ENCODE peak calls at places on chromosomes 4 and X, in seven cellular contexts. One of them, this sample, is unnamed.

GRCh38 chr4:137125011-137125410 is 407.3 kb downstream of the PCDH18 start:
- DNase-seq in lower leg skin: peak; percentile 15
- DNase-seq in H7: no peak
- DNase-seq in NCI-H510A treated with DMSO at 0.1 percent for 48 hours: no peak
- DNase-seq in T-cell: no peak
- DNase-seq in mammary epithelial cell: peak; percentile 12
- DNase-seq in GM12878: no peak
- DNase-seq in this sample: no peak

GRCh38 chr4:26992657-26993361 is 132.2 kb downstream of the STIM2 start:
- DNase-seq in H7: no peak
- DNase-seq in lower leg skin: no peak
- DNase-seq in GM12878: peak; percentile 72
- DNase-seq in T-cell: no peak
- DNase-seq in NCI-H510A treated with DMSO at 0.1 percent for 48 hours: no peak
- DNase-seq in mammary epithelial cell: peak; percentile 54
- DNase-seq in this sample: peak; percentile 17

GRCh38 chrX:87924619-87925018 is 407.0 kb downstream of the KLHL4 start:
- DNase-seq in GM12878: no peak
- DNase-seq in mammary epithelial cell: no peak
- DNase-seq in NCI-H510A treated with DMSO at 0.1 percent for 48 hours: no peak
- DNase-seq in lower leg skin: no peak
- DNase-seq in T-cell: no peak
- DNase-seq in H7: no peak
- DNase-seq in this sample: no peak

GRCh38 chrX:12994321-12994720 is 19.4 kb downstream of the TMSB4X start:
- DNase-seq in H7: no peak
- DNase-seq in NCI-H510A treated with DMSO at 0.1 percent for 48 hours: peak; percentile 65
- DNase-seq in lower leg skin: no peak
- DNase-seq in T-cell: no peak
- DNase-seq in mammary epithelial cell: no peak
- DNase-seq in GM12878: no peak
- DNase-seq in this sample: no peak

GRCh38 chrX:12013220-12013619 is 125.1 kb upstream of the FRMPD4 start:
- DNase-seq in lower leg skin: no peak
- DNase-seq in T-cell: no peak
- DNase-seq in NCI-H510A treated with DMSO at 0.1 percent for 48 hours: no peak
- DNase-seq in H7: no peak
- DNase-seq in GM12878: no peak
- DNase-seq in mammary epithelial cell: peak; percentile 72
- DNase-seq in this sample: no peak

GRCh38 chr4:107130157-107130556 is 94.0 kb upstream of the DKK2 start:
- DNase-seq in mammary epithelial cell: no peak
- DNase-seq in NCI-H510A treated with DMSO at 0.1 percent for 48 hours: no peak
- DNase-seq in H7: no peak
- DNase-seq in GM12878: no peak
- DNase-seq in lower leg skin: no peak
- DNase-seq in T-cell: no peak
- DNase-seq in this sample: no peak

GRCh38 chrX:10017866-10018265 is 50.7 kb downstream of the CLDN34 start:
- DNase-seq in GM12878: no peak
- DNase-seq in T-cell: no peak
- DNase-seq in NCI-H510A treated with DMSO at 0.1 percent for 48 hours: peak; percentile 22
- DNase-seq in lower leg skin: no peak
- DNase-seq in H7: peak; percentile 47
- DNase-seq in mammary epithelial cell: peak; percentile 76
- DNase-seq in this sample: no peak

GRCh38 chr4:126986828-126987227 is 645.9 kb upstream of the INTU start:
- DNase-seq in lower leg skin: no peak
- DNase-seq in GM12878: no peak
- DNase-seq in NCI-H510A treated with DMSO at 0.1 percent for 48 hours: no peak
- DNase-seq in mammary epithelial cell: peak; percentile 60
- DNase-seq in T-cell: no peak
- DNase-seq in H7: no peak
- DNase-seq in this sample: no peak

GRCh38 chrX:63930140-63930539 is 145.1 kb upstream of the ARHGEF9 start:
- DNase-seq in lower leg skin: no peak
- DNase-seq in H7: peak; percentile 33
- DNase-seq in GM12878: no peak
- DNase-seq in NCI-H510A treated with DMSO at 0.1 percent for 48 hours: peak; percentile 1
- DNase-seq in T-cell: no peak
- DNase-seq in mammary epithelial cell: peak; percentile 4
- DNase-seq in this sample: no peak

GRCh38 chr4:168871686-168872085 is 138.4 kb downstream of the CBR4 start:
- DNase-seq in H7: no peak
- DNase-seq in NCI-H510A treated with DMSO at 0.1 percent for 48 hours: no peak
- DNase-seq in lower leg skin: no peak
- DNase-seq in T-cell: no peak
- DNase-seq in mammary epithelial cell: no peak
- DNase-seq in GM12878: no peak
- DNase-seq in this sample: no peak

GRCh38 chrX:96721398-96721797 is 36.8 kb downstream of the DIAPH2 start:
- DNase-seq in lower leg skin: no peak
- DNase-seq in mammary epithelial cell: no peak
- DNase-seq in GM12878: peak; percentile 50
- DNase-seq in T-cell: no peak
- DNase-seq in NCI-H510A treated with DMSO at 0.1 percent for 48 hours: no peak
- DNase-seq in H7: no peak
- DNase-seq in this sample: no peak

GRCh38 chr4:1967512-1968149 is 41.1 kb downstream of the NELFA start:
- DNase-seq in H7: no peak
- DNase-seq in mammary epithelial cell: no peak
- DNase-seq in GM12878: no peak
- DNase-seq in lower leg skin: no peak
- DNase-seq in T-cell: no peak
- DNase-seq in NCI-H510A treated with DMSO at 0.1 percent for 48 hours: peak; percentile 23
- DNase-seq in this sample: no peak

GRCh38 chr4:36215627-36216026 is 28.7 kb downstream of the ARAP2 start:
- DNase-seq in H7: no peak
- DNase-seq in NCI-H510A treated with DMSO at 0.1 percent for 48 hours: no peak
- DNase-seq in GM12878: no peak
- DNase-seq in mammary epithelial cell: no peak
- DNase-seq in T-cell: no peak
- DNase-seq in lower leg skin: no peak
- DNase-seq in this sample: no peak

GRCh38 chr4:55458164-55458563 is 62.4 kb downstream of the TMEM165 start:
- DNase-seq in GM12878: no peak
- DNase-seq in T-cell: no peak
- DNase-seq in H7: no peak
- DNase-seq in NCI-H510A treated with DMSO at 0.1 percent for 48 hours: no peak
- DNase-seq in mammary epithelial cell: no peak
- DNase-seq in lower leg skin: no peak
- DNase-seq in this sample: no peak

GRCh38 chr4:7625073-7625472 is 190.3 kb upstream of the PSAPL1 start:
- DNase-seq in lower leg skin: no peak
- DNase-seq in NCI-H510A treated with DMSO at 0.1 percent for 48 hours: no peak
- DNase-seq in mammary epithelial cell: no peak
- DNase-seq in GM12878: no peak
- DNase-seq in H7: no peak
- DNase-seq in T-cell: no peak
- DNase-seq in this sample: no peak

GRCh38 chr4:82373816-82374740 is at the start of gene HNRNPD:
- DNase-seq in NCI-H510A treated with DMSO at 0.1 percent for 48 hours: peak; percentile 98
- DNase-seq in H7: peak; percentile 96
- DNase-seq in GM12878: peak; percentile 97
- DNase-seq in T-cell: peak; percentile 87
- DNase-seq in mammary epithelial cell: peak; percentile 100
- DNase-seq in lower leg skin: peak; percentile 98
- DNase-seq in this sample: peak; percentile 94

GRCh38 chrX:85024562-85024961 is 20.9 kb downstream of the APOOL start:
- DNase-seq in T-cell: no peak
- DNase-seq in NCI-H510A treated with DMSO at 0.1 percent for 48 hours: no peak
- DNase-seq in lower leg skin: no peak
- DNase-seq in GM12878: no peak
- DNase-seq in H7: no peak
- DNase-seq in mammary epithelial cell: no peak
- DNase-seq in this sample: no peak

GRCh38 chr4:159267940-159268327 is 165.1 kb downstream of the RAPGEF2 start:
- DNase-seq in NCI-H510A treated with DMSO at 0.1 percent for 48 hours: no peak
- DNase-seq in T-cell: no peak
- DNase-seq in lower leg skin: no peak
- DNase-seq in mammary epithelial cell: no peak
- DNase-seq in H7: no peak
- DNase-seq in GM12878: no peak
- DNase-seq in this sample: no peak

GRCh38 chrX:28847423-28847822 is 260.2 kb downstream of the IL1RAPL1 start:
- DNase-seq in H7: peak; percentile 5
- DNase-seq in GM12878: no peak
- DNase-seq in mammary epithelial cell: peak; percentile 12
- DNase-seq in lower leg skin: no peak
- DNase-seq in T-cell: no peak
- DNase-seq in NCI-H510A treated with DMSO at 0.1 percent for 48 hours: no peak
- DNase-seq in this sample: peak; percentile 13

GRCh38 chr4:173135241-173135847 is 33.3 kb upstream of the GALNT7 start:
- DNase-seq in lower leg skin: no peak
- DNase-seq in NCI-H510A treated with DMSO at 0.1 percent for 48 hours: no peak
- DNase-seq in H7: no peak
- DNase-seq in T-cell: no peak
- DNase-seq in GM12878: no peak
- DNase-seq in mammary epithelial cell: peak; percentile 34
- DNase-seq in this sample: no peak

GRCh38 chr4:136818811-136819210 is 713.5 kb downstream of the PCDH18 start:
- DNase-seq in GM12878: no peak
- DNase-seq in lower leg skin: no peak
- DNase-seq in mammary epithelial cell: no peak
- DNase-seq in NCI-H510A treated with DMSO at 0.1 percent for 48 hours: no peak
- DNase-seq in H7: no peak
- DNase-seq in T-cell: no peak
- DNase-seq in this sample: no peak